ENCODE peak calls at places on chromosomes 2 and 18, in six cellular contexts. U, H, X, Z, W and J are unnamed samples.

GRCh38 chr2:241051578-241052487 is 50.3 kb downstream of the MTERF4 start:
- DNase-seq in W (no peak), H (no peak), X (no peak), Z (no peak), U (no peak), J (no peak)

GRCh38 chr2:516131-516530 is 161.1 kb downstream of the TMEM18 start:
- DNase-seq in U (no peak), W (no peak), H (no peak), Z (no peak), X (no peak), J (no peak)

GRCh38 chr2:219426068-219426443 is 7.9 kb downstream of the DES start:
- DNase-seq in H (no peak), Z (no peak), U (no peak), W (no peak), X (no peak), J (no peak)

GRCh38 chr2:61021228-61021660 is 3.2 kb upstream of the PUS10 start:
- DNase-seq in W (no peak), X (no peak), H (no peak), U (no peak), Z (no peak), J (no peak)

GRCh38 chr2:193141-193552 is 70.7 kb downstream of the SH3YL1 start:
- DNase-seq in W (no peak), X (no peak), Z (peak; percentile 37), U (no peak), H (no peak), J (no peak)

GRCh38 chr2:57957238-57957637 is 89.4 kb upstream of the VRK2 start:
- DNase-seq in Z (no peak), U (no peak), X (no peak), H (no peak), W (no peak), J (no peak)

GRCh38 chr18:59562751-59563150 is 134.5 kb downstream of the CCBE1 start:
- DNase-seq in X (no peak), W (no peak), U (no peak), H (no peak), Z (no peak), J (no peak)

GRCh38 chr18:45024357-45025107 is 343.8 kb downstream of the SETBP1 start:
- DNase-seq in Z (no peak), U (no peak), W (no peak), H (no peak), X (no peak), J (no peak)

GRCh38 chr2:1739961-1740713 is 4.2 kb downstream of the PXDN start:
- DNase-seq in U (peak; percentile 46), H (peak; percentile 6), W (no peak), Z (no peak), X (no peak), J (no peak)

GRCh38 chr2:26598336-26599006 is 42.7 kb downstream of the CIB4 start:
- DNase-seq in U (peak; percentile 31), X (no peak), Z (no peak), H (peak; percentile 27), W (no peak), J (no peak)

GRCh38 chr2:53130441-53130943 is 637.1 kb upstream of the CHAC2 start:
- DNase-seq in X (no peak), U (no peak), Z (peak; percentile 7), H (no peak), W (no peak), J (no peak)

GRCh38 chr2:96489261-96489660 is 15.9 kb downstream of the NEURL3 start:
- DNase-seq in H (no peak), Z (no peak), U (no peak), X (no peak), W (no peak), J (no peak)

GRCh38 chr2:121058852-121059558 is 226.0 kb downstream of the TFCP2L1 start:
- DNase-seq in U (no peak), X (no peak), W (no peak), H (no peak), Z (no peak), J (no peak)

GRCh38 chr2:70182689-70183088 is 8.1 kb downstream of the C2orf42 start:
- DNase-seq in H (no peak), Z (no peak), U (no peak), X (no peak), W (no peak), J (no peak)

GRCh38 chr2:109427661-109428091 is 186.1 kb downstream of the SEPTIN10 start:
- DNase-seq in W (no peak), X (no peak), U (no peak), H (no peak), Z (no peak), J (no peak)

GRCh38 chr2:232200195-232200594 is 178.4 kb upstream of the ALPP start:
- DNase-seq in W (no peak), H (no peak), X (no peak), U (no peak), Z (no peak), J (no peak)

GRCh38 chr18:49731421-49731841 is 81.9 kb downstream of the ACAA2 start:
- DNase-seq in U (no peak), H (no peak), W (no peak), X (no peak), Z (no peak), J (no peak)

GRCh38 chr2:127164761-127165538 is 55.1 kb downstream of the CYP27C1 start:
- DNase-seq in W (no peak), U (no peak), X (no peak), Z (no peak), H (no peak), J (no peak)

GRCh38 chr2:232333361-232334135 is 45.0 kb upstream of the ALPP start:
- DNase-seq in H (peak; percentile 52), Z (peak; percentile 72), W (peak; percentile 54), X (no peak), U (peak; percentile 59), J (no peak)

GRCh38 chr18:77140439-77141109 is 8.0 kb upstream of the MBP start:
- DNase-seq in W (no peak), Z (no peak), U (no peak), X (peak; percentile 43), H (no peak), J (no peak)

GRCh38 chr2:171158790-171159325 is 1.8 kb downstream of the TLK1 start:
- DNase-seq in H (no peak), U (no peak), X (no peak), W (no peak), Z (no peak), J (no peak)

GRCh38 chr18:46858290-46858689 is 59.0 kb downstream of the PIAS2 start:
- DNase-seq in H (no peak), Z (no peak), X (no peak), W (no peak), U (no peak), J (no peak)

GRCh38 chr18:46859855-46860254 is 57.5 kb downstream of the PIAS2 start:
- DNase-seq in Z (no peak), W (no peak), U (no peak), X (no peak), H (no peak), J (no peak)

DNA sequence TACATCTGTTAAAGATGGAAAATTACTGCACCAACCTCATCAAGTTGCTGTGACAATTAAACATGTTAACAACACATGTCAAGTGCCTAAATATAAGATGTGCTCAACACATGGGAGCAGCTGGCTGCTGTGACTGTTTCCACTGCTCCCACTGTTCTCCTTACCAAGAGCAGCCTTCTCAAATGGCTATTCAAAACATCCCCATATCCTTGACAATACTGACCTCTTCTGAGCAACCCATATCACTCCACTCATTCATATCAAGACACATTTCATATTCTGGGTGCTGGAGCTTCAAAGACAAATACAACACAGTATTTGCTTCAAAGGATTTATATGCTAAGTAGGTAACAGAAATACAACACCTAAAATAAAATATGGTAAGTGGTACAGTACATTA is 60.3 kb downstream of the PIAS2 start:
- DNase-seq in X (no peak), H (no peak), U (no peak), W (no peak), Z (no peak), J (no peak)
- TF ChIP-seq CTCF in X (no peak), H (no peak), U (no peak), W (peak; percentile 34), Z (no peak), J (no peak)

GRCh38 chr2:65722028-65722427 is 289.6 kb upstream of the SPRED2 start:
- DNase-seq in X (no peak), U (no peak), H (peak; percentile 59), Z (peak; percentile 15), W (peak; percentile 66), J (no peak)
- TF ChIP-seq CTCF in X (no peak), U (peak; percentile 30), H (peak; percentile 53), Z (no peak), W (peak; percentile 80), J (no peak)

GRCh38 chr18:31244737-31245432 is 73.1 kb upstream of the DSG1 start:
- DNase-seq in W (no peak), U (no peak), Z (no peak), H (no peak), X (no peak), J (no peak)

GRCh38 chr18:31245820-31246219 is 72.1 kb upstream of the DSG1 start:
- DNase-seq in U (no peak), W (no peak), Z (no peak), X (no peak), H (no peak), J (no peak)

GRCh38 chr18:31243740-31244512 is 74.0 kb upstream of the DSG1 start:
- DNase-seq in Z (no peak), U (no peak), X (no peak), H (no peak), W (no peak), J (no peak)

GRCh38 chr18:31241425-31241824 is 76.5 kb upstream of the DSG1 start:
- DNase-seq in Z (no peak), W (no peak), H (no peak), X (no peak), U (no peak), J (no peak)

GRCh38 chr18:31241900-31242409 is 76.0 kb upstream of the DSG1 start:
- DNase-seq in H (peak; percentile 11), U (no peak), X (no peak), W (peak; percentile 80), Z (peak; percentile 83), J (no peak)
- TF ChIP-seq CTCF in H (peak; percentile 25), U (peak; percentile 39), X (no peak), W (peak; percentile 75), Z (peak; percentile 76), J (no peak)

GRCh38 chr18:58300867-58301266 is 256.8 kb downstream of the NEDD4L start:
- DNase-seq in U (no peak), H (no peak), W (no peak), Z (no peak), X (no peak), J (no peak)

GRCh38 chr18:58305792-58306191 is 261.8 kb downstream of the NEDD4L start:
- DNase-seq in W (no peak), U (no peak), H (no peak), X (no peak), Z (no peak), J (no peak)

GRCh38 chr18:58303363-58303762 is 259.3 kb downstream of the NEDD4L start:
- DNase-seq in Z (no peak), W (no peak), H (no peak), X (no peak), U (no peak), J (no peak)

GRCh38 chr18:58299936-58300335 is 255.9 kb downstream of the NEDD4L start:
- DNase-seq in Z (no peak), H (no peak), U (no peak), X (no peak), W (no peak), J (no peak)

DNA sequence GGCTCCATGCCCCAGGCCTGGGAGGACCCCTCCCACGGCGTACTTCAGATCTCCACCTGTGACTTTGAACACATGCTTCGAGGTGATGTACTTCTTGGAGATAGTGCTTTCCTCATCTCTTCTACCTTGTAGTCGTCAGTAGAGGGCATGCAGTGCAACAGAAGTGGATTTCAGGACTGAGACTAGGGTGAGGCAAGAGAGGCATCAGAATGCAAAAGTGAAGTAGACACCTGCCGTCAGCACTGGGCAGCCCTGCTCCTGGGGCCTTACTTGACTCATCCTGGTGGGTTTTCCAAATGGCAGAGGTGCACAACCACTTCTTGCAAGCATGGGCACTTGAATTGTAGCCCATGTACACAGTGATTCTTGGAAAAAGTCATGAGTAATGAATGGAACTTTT is 258.8 kb downstream of the NEDD4L start:
- DNase-seq in H (no peak), W (no peak), Z (no peak), U (no peak), X (no peak), J (no peak)
- TF ChIP-seq CTCF in H (no peak), W (peak; percentile 34), Z (no peak), U (no peak), X (no peak), J (no peak)